ENCODE peak calls at places on chromosomes 4 and X, in seven cellular contexts. D is gastrocnemius medialis; H is AG10803; V is activated CD4-positive, alpha-beta memory T cell treated with anti-CD3 and anti-CD28 coated beads, Interleukin-2, amount 10 ng/mL, durations not matched to agents 7 days and 5 days; O is HFF-Myc; E is SW480; C is activated T-helper 9 cell treated with anti-CD3 and anti-CD28 coated beads, Interleukin-2, amount 50 U/mL, for 16 hours. Y is an unnamed sample.
A peak's percentile ranks its signal among the peaks of the same experiment; 100 is the strongest.

GRCh38 chr4:174365018-174365587 is 81.4 kb downstream of the CEP44 start:
- DNase-seq in D (no peak), H (peak; percentile 53), V (no peak), O (no peak), E (no peak), C (no peak), Y (no peak)

GRCh38 chrX:150731795-150732194 is 38.6 kb downstream of the MTMR1 start:
- DNase-seq in D (peak; percentile 25), H (peak; percentile 94), V (no peak), O (peak; percentile 64), E (no peak), C (peak; percentile 13), Y (no peak)

GRCh38 chrX:132491191-132491590 is 2.4 kb upstream of the MBNL3 start:
- DNase-seq in D (peak; percentile 10), H (no peak), V (peak; percentile 18), O (no peak), E (peak; percentile 70), C (no peak), Y (no peak)

GRCh38 chr4:25859429-25860148 is 3.2 kb downstream of the SEL1L3 start:
- DNase-seq in D (no peak), H (no peak), V (peak; percentile 62), O (no peak), E (no peak), C (no peak), Y (no peak)

GRCh38 chr4:56289934-56290333 is 97.4 kb downstream of the AASDH start:
- DNase-seq in D (no peak), H (no peak), V (no peak), O (no peak), E (no peak), C (no peak), Y (no peak)

GRCh38 chr4:7506119-7506518 is 71.4 kb upstream of the PSAPL1 start:
- DNase-seq in D (no peak), H (peak; percentile 84), V (no peak), O (no peak), E (no peak), C (no peak), Y (no peak)

GRCh38 chr4:169338246-169338645 is 67.5 kb upstream of the SH3RF1 start:
- DNase-seq in D (no peak), H (peak; percentile 80), V (no peak), O (no peak), E (no peak), C (no peak), Y (no peak)

GRCh38 chr4:151888367-151888866 is 127.6 kb upstream of the GATB start:
- DNase-seq in D (no peak), H (no peak), V (no peak), O (no peak), E (no peak), C (no peak), Y (no peak)

GRCh38 chr4:129092636-129093172 is 635 bp downstream of the SCLT1 start:
- DNase-seq in D (no peak), H (peak; percentile 7), V (no peak), O (no peak), E (no peak), C (no peak), Y (no peak)

GRCh38 chrX:100296183-100296753 is 113.8 kb downstream of the PCDH19 start:
- DNase-seq in D (no peak), H (no peak), V (no peak), O (no peak), E (no peak), C (no peak), Y (no peak)

GRCh38 chrX:25968920-25969319 is 169.2 kb upstream of the MAGEB18 start:
- DNase-seq in D (no peak), H (peak; percentile 0), V (no peak), O (no peak), E (no peak), C (no peak), Y (no peak)

Y was measured in Right ventricle myocardium inferior.